ENCODE peak calls at places on chromosomes 6 and 20, in four cellular contexts. R, Y, B and O are unnamed samples.

GRCh38 chr6:115706324-115706723 is 354.4 kb downstream of the FRK start:
- DNase-seq in R (no peak), Y (peak), B (no peak), O (no peak)

GRCh38 chr6:54020311-54020710 is 90.9 kb upstream of the MLIP start:
- DNase-seq in R (no peak), Y (no peak), B (no peak), O (no peak)

GRCh38 chr6:5967594-5967993 is 39.1 kb downstream of the NRN1 start:
- DNase-seq in R (no peak), Y (no peak), B (no peak), O (no peak)

GRCh38 chr20:11716239-11716944 is 201.3 kb upstream of the BTBD3 start:
- DNase-seq in R (peak), Y (peak), B (no peak), O (no peak)

GRCh38 chr6:105400501-105400900 is 2.4 kb downstream of the PREP start:
- DNase-seq in R (no peak), Y (no peak), B (peak), O (no peak)

GRCh38 chr6:15677822-15678221 is 15.0 kb upstream of the DTNBP1 start:
- DNase-seq in R (no peak), Y (no peak), B (no peak), O (no peak)

GRCh38 chr6:156107514-156108150 is 652.0 kb upstream of the NOX3 start:
- DNase-seq in R (no peak), Y (no peak), B (no peak), O (no peak)

GRCh38 chr20:24969203-24970029 is 20.3 kb downstream of the CST7 start:
- DNase-seq in R (no peak), Y (no peak), B (no peak), O (no peak)

GRCh38 chr20:53034899-53035298 is 62.7 kb downstream of the TSHZ2 start:
- DNase-seq in R (no peak), Y (no peak), B (no peak), O (no peak)

GRCh38 chr20:24027229-24027628 is 38.6 kb upstream of the GGTLC1 start:
- DNase-seq in R (no peak), Y (no peak), B (no peak), O (peak)

GRCh38 chr20:56957737-56958553 is 308.5 kb downstream of the BMP7 start:
- DNase-seq in R (no peak), Y (no peak), B (no peak), O (no peak)

GRCh38 chr6:93571341-93571740 is 152.0 kb upstream of the EPHA7 start:
- DNase-seq in R (no peak), Y (no peak), B (no peak), O (no peak)

GRCh38 chr20:34951252-34951651 is 4.4 kb downstream of the GSS start:
- DNase-seq in R (no peak), Y (no peak), B (no peak), O (no peak)

GRCh38 chr6:43714311-43715055 is 26.9 kb upstream of the MRPS18A start:
- DNase-seq in R (no peak), Y (peak), B (peak), O (no peak)

GRCh38 chr6:27188885-27189418 is 58.5 kb upstream of the PRSS16 start:
- DNase-seq in R (peak), Y (peak), B (peak), O (peak)

GRCh38 chr6:34237316-34237721 is 646 bp downstream of the HMGA1 start:
- DNase-seq in R (no peak), Y (no peak), B (peak), O (no peak)

GRCh38 chr6:15987569-15987968 is 141.3 kb upstream of the MYLIP start:
- DNase-seq in R (no peak), Y (no peak), B (peak), O (no peak)

GRCh38 chr6:41025966-41026365 is 13.1 kb downstream of the UNC5CL start:
- DNase-seq in R (no peak), Y (no peak), B (no peak), O (no peak)

GRCh38 chr20:3705970-3706739 is 6.2 kb downstream of the SIGLEC1 start:
- DNase-seq in R (no peak), Y (no peak), B (no peak), O (no peak)

GRCh38 chr6:84066536-84066935 is 33.0 kb downstream of the MRAP2 start:
- DNase-seq in R (no peak), Y (no peak), B (no peak), O (no peak)

GRCh38 chr6:160882741-160883340 is 108.7 kb upstream of the MAP3K4 start:
- DNase-seq in R (no peak), Y (no peak), B (no peak), O (no peak)

GRCh38 chr20:34705008-34705382 is 851 bp downstream of the TP53INP2 start:
- DNase-seq in R (no peak), Y (no peak), B (no peak), O (no peak)

GRCh38 chr6:30942338-30943060 is 1.7 kb downstream of the MUCL3 start:
- DNase-seq in R (peak), Y (peak), B (peak), O (no peak)

GRCh38 chr6:166008441-166009369 is 158.9 kb downstream of the TBXT start:
- DNase-seq in R (peak), Y (no peak), B (no peak), O (no peak)

GRCh38 chr6:12472601-12473038 is 182.5 kb downstream of the EDN1 start:
- DNase-seq in R (no peak), Y (peak), B (no peak), O (no peak)

GRCh38 chr20:23159923-23160445 is 73.9 kb upstream of the CD93 start:
- DNase-seq in R (no peak), Y (no peak), B (no peak), O (no peak)

GRCh38 chr20:49320460-49320859 is 42.6 kb upstream of the ZNFX1 start:
- DNase-seq in R (peak), Y (peak), B (no peak), O (no peak)

GRCh38 chr6:106856227-106856874 is 118.2 kb downstream of the CD24 start:
- DNase-seq in R (no peak), Y (no peak), B (peak), O (no peak)

GRCh38 chr6:7631466-7631865 is 41.5 kb downstream of the SNRNP48 start:
- DNase-seq in R (no peak), Y (no peak), B (no peak), O (no peak)

GRCh38 chr20:7399575-7399974 is 540.7 kb downstream of the HAO1 start:
- DNase-seq in R (no peak), Y (no peak), B (no peak), O (no peak)

GRCh38 chr6:108734336-108734922 is 113.8 kb upstream of the ARMC2 start:
- DNase-seq in R (no peak), Y (no peak), B (no peak), O (no peak)

DNA sequence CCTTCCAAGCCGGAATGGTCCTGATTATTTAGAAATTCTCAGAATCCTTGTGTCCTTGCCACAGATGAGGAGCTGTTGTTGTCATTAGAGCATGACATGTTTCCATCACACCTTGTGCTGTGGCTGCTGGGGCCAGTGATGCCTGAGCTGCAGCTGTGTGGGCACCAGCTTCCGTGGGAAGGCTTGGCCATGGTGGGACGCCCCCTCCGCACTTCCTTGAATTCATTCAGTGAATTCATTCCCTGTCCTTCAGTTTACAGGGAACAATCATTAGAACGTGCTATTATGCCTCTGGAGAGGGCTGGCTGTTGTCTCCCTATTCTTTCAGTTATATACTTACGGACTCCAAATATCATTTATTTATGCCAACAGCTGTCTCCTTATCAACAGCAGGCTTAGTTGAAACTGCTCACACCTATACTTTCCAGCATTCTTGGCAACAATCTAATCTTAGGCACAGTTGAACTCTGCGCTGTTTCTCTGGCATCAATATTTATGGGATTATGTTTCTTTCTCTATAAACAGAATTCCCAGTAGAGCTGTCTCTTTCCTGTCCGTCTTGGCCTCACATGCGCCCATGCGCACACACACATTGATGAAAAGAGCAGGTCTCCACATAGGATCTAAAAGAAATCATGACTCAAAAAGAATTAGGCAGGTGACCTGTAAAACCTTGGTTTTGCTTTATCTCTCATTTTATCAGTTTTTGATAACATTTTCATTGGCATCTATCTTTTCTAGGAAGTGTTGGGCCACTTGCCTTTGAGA is 8.9 kb downstream of the ADGRF1 start:
- DNase-seq in R (no peak), Y (no peak), B (no peak), O (no peak)
- TF ChIP-seq USF2 in R (no peak), Y (no peak), B (no peak), O (no peak)

GRCh38 chr6:24296944-24297343 is 60.9 kb downstream of the DCDC2 start:
- DNase-seq in R (no peak), Y (no peak), B (no peak), O (no peak)
- TF ChIP-seq JUNB in R (no peak), Y (no peak), B (no peak), O (no peak)

GRCh38 chr6:135578976-135579375 is 81.4 kb upstream of the AHI1 start:
- DNase-seq in R (no peak), Y (no peak), B (no peak), O (no peak)

GRCh38 chr6:135575629-135576028 is 78.1 kb upstream of the AHI1 start:
- DNase-seq in R (no peak), Y (no peak), B (no peak), O (no peak)

GRCh38 chr6:135572051-135572450 is 74.5 kb upstream of the AHI1 start:
- DNase-seq in R (no peak), Y (no peak), B (no peak), O (no peak)

GRCh38 chr6:135577059-135577538 is 79.6 kb upstream of the AHI1 start:
- DNase-seq in R (no peak), Y (no peak), B (no peak), O (peak)

DNA sequence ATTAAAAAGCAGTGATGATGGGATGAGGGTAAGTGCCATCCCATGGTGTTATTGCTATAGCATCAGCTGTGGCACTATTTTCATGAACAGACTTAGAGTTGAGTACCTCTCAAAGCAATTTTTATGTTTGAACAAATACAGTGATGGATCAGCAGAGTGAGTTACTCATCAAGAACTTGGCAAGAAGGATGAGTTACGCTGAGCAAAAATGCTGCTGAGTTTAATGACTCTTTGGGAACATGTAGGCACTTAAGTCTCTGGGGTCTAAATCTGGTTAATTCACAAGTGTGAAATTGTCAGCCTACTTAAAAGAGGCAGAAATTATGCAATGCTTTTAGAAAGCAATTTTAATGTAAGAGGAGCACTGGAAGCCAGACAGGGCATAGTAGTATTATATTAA is 78.5 kb upstream of the AHI1 start:
- DNase-seq in R (no peak), Y (no peak), B (no peak), O (no peak)
- TF ChIP-seq USF2 in R (no peak), Y (no peak), B (no peak), O (no peak)

DNA sequence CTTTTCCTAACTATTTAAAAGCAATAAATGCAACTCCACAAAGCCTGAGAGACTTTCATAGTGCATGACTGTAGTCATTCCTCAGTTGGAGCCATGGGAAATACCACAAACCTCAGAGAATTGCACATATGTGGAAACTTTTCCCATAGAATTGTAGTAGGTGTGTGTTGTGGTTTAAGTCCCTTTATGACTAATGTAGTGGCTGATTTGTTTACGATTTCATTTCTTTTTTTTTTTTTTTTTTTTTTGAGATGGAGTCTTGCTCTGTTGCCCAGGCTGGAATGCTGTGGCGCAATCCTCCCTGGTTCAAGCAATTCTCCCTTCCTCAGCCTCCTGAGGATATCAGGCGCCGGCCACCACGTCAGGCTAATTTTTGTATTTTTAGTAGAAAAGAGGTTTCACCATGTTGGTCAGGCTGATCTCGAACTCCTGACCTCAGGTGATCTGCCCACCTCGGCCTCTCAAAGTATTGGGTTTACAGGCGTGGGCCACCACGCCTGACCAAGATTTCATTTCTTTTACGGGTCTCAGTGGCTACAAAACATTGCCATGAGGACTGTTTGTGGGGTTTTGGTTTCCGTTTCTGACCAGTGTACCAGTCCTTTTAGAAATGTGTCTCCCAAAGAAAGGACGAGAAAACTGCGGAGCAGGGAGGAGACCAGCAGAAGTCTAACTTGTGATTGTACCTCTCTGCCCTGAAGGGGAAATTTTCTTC is 212.1 kb upstream of the MARCKS start:
- DNase-seq in R (no peak), Y (peak), B (no peak), O (peak)
- TF ChIP-seq JUNB in R (peak), Y (no peak), B (no peak), O (peak)

GRCh38 chr6:56772737-56773184 is 130.1 kb upstream of the DST start:
- DNase-seq in R (peak), Y (no peak), B (no peak), O (no peak)
- TF ChIP-seq USF2 in R (no peak), Y (no peak), B (no peak), O (no peak)

DNA sequence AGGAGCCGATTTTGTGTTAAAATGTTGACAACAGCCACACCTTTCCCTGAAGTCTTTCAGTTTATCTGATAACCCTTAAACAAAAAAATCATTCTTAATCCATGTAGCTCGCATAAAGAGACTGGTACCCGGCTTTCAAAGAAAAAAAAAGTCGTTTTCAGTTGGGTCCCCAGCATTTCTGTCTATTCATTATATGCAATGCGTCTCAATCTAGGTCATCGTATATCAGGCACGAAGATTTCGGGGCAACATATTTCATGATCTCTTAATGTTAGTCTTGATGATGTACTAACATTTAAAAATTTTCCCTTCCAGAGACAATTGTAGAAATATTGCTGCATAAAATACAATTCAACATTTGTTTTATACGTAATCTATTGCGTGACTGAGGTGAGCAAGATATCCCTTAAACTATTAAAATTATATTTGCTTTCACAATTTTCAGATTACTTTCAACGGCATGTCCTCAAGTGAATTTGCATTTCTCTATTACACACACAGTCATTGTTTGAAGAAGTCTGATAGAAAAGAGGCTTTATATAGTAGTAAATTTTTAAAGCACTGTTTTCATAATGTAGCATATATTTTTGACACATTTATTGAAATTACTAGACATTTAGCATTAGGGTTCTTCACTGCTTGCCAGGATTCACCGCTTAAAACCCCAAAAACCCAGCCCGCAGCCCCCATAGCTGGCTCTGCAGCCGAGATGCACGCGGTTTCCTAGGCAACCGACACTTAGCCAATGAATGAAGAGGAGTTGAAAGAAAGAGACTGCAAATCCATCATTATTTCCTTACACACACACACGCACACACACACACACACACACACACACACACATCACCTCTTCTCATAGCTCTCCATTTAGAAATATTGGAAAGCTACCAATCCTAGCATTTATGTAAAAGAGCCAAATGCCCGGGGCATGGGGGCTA is 3.1 kb upstream of the TUBB2B start:
- DNase-seq in R (no peak), Y (no peak), B (no peak), O (no peak)
- TF ChIP-seq JUNB in R (no peak), Y (no peak), B (no peak), O (no peak)

DNA sequence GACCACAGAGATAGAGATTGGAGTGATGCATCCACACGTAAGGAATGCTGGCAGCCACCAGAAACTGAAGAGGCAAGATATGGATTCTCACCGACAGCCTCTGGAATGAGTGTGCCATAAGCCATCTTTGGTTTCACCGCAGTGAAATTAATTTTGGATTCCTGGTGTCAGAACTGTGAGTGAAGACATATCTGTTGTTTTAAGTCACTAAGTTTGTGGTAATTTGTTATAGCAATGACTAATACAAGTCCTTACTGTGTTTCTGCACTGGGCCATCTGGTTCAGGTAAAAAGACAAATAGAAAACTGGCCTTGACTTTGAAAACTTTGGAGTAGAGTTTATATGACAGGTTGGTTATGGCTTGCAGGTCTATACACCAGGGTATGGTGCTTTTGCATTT is 261.9 kb downstream of the PHF3 start:
- DNase-seq in R (no peak), Y (no peak), B (no peak), O (no peak)
- TF ChIP-seq USF2 in R (no peak), Y (no peak), B (no peak), O (no peak)

DNA sequence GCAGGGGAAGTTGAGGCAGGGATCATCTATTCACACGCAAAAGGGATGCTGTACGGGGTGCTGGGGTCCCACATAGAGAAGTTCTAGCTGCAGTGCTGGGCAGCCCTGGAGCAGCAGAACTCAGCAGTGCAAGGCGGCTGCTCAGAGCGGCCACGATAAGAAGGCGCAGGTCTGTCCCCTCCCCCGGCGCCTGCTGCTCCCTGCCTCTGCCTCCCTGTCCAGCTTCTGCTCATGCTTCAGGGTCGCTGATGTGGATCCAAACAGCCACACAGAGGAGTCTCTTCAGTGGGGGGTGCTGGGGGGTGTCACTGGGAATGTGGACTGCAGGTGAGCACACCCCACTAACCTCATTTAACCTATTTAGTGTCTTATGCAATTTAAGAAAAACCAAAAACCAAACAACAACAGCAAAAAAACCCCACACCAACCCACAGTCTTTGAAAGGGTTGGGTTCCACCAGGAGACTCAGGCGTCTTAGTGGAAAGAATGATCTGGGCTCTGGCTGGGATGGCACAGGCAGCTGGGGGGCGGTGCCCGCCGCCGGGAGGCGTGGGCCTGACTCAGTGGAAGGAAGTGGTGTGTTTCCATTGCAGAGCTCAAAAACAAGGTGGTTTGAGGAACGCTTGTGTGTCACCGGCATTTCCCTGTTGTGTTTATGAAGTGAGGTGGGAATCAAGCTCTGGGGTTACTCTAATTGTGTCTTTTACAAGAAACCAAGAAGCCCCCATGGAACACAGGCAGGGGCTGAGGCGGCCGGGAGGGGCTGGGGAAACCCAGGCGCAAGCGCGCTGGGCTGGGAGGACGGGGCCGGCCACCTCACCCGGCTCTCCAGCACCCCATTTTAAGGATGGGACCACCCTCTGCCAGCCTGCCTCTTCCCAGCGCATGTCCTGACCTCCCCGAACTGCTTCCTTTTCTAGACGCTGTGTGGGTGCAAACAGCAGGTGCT is 55.1 kb downstream of the IRF4 start:
- DNase-seq in R (no peak), Y (no peak), B (no peak), O (no peak)
- TF ChIP-seq JUNB in R (no peak), Y (no peak), B (no peak), O (no peak)